ENCODE peak calls at places on chromosomes 3 and 15, in five cellular contexts. One of them, this sample, is unnamed.

GRCh38 chr3:43155464-43156121 is 49.7 kb upstream of the POMGNT2 start:
- DNase-seq in HCT116: peak; percentile 73
- DNase-seq in astrocyte: peak; percentile 63
- DNase-seq in mucosa of descending colon: peak; percentile 65
- DNase-seq in left lung: no peak
- DNase-seq in this sample: no peak

GRCh38 chr3:195512798-195513345 is 30.3 kb downstream of the PPP1R2 start:
- DNase-seq in HCT116: no peak
- DNase-seq in left lung: no peak
- DNase-seq in astrocyte: no peak
- DNase-seq in mucosa of descending colon: no peak
- DNase-seq in this sample: no peak

GRCh38 chr3:159675285-159675684 is 313.4 kb upstream of the IL12A start:
- DNase-seq in mucosa of descending colon: no peak
- DNase-seq in astrocyte: no peak
- DNase-seq in HCT116: no peak
- DNase-seq in left lung: no peak
- DNase-seq in this sample: no peak

GRCh38 chr3:36893137-36893557 is 51.7 kb downstream of the TRANK1 start:
- DNase-seq in left lung: no peak
- DNase-seq in HCT116: no peak
- DNase-seq in astrocyte: peak; percentile 82
- DNase-seq in mucosa of descending colon: no peak
- DNase-seq in this sample: peak; percentile 47

GRCh38 chr3:113574213-113574612 is 41.9 kb downstream of the SIDT1 start:
- DNase-seq in astrocyte: no peak
- DNase-seq in mucosa of descending colon: no peak
- DNase-seq in HCT116: no peak
- DNase-seq in left lung: no peak
- DNase-seq in this sample: no peak

GRCh38 chr3:188834349-188834748 is 337.4 kb upstream of the TPRG1 start:
- DNase-seq in left lung: no peak
- DNase-seq in mucosa of descending colon: no peak
- DNase-seq in astrocyte: no peak
- DNase-seq in HCT116: peak; percentile 4
- DNase-seq in this sample: no peak

GRCh38 chr3:181313379-181313778 is 323.8 kb upstream of the DNAJC19 start:
- DNase-seq in left lung: no peak
- DNase-seq in HCT116: no peak
- DNase-seq in mucosa of descending colon: no peak
- DNase-seq in astrocyte: no peak
- DNase-seq in this sample: no peak

GRCh38 chr15:71448688-71449114 is 333.4 kb downstream of the THSD4 start:
- DNase-seq in HCT116: peak; percentile 56
- DNase-seq in astrocyte: peak; percentile 42
- DNase-seq in mucosa of descending colon: no peak
- DNase-seq in left lung: no peak
- DNase-seq in this sample: peak; percentile 40

GRCh38 chr3:187146389-187146788 is 7.1 kb upstream of the RPL39L start:
- DNase-seq in mucosa of descending colon: no peak
- DNase-seq in left lung: no peak
- DNase-seq in HCT116: no peak
- DNase-seq in astrocyte: no peak
- DNase-seq in this sample: no peak

GRCh38 chr3:151085889-151086483 is 522 bp downstream of the MED12L start:
- DNase-seq in left lung: peak; percentile 83
- DNase-seq in HCT116: no peak
- DNase-seq in mucosa of descending colon: peak; percentile 31
- DNase-seq in astrocyte: peak; percentile 6
- DNase-seq in this sample: no peak

GRCh38 chr3:20458994-20459736 is 273.2 kb upstream of the SGO1 start:
- DNase-seq in HCT116: no peak
- DNase-seq in left lung: no peak
- DNase-seq in astrocyte: no peak
- DNase-seq in mucosa of descending colon: no peak
- DNase-seq in this sample: no peak

GRCh38 chr3:128801779-128802369 is 75.9 kb downstream of the RAB7A start:
- DNase-seq in mucosa of descending colon: no peak
- DNase-seq in HCT116: no peak
- DNase-seq in left lung: no peak
- DNase-seq in astrocyte: no peak
- DNase-seq in this sample: no peak

GRCh38 chr3:102530443-102531195 is 95.8 kb downstream of the ZPLD1 start:
- DNase-seq in astrocyte: peak; percentile 45
- DNase-seq in mucosa of descending colon: no peak
- DNase-seq in left lung: no peak
- DNase-seq in HCT116: no peak
- DNase-seq in this sample: no peak

GRCh38 chr3:195612075-195612800 is 28.5 kb upstream of the APOD start:
- DNase-seq in left lung: peak; percentile 74
- DNase-seq in mucosa of descending colon: peak; percentile 47
- DNase-seq in astrocyte: no peak
- DNase-seq in HCT116: no peak
- DNase-seq in this sample: no peak

GRCh38 chr3:111910806-111911205 is 51.7 kb downstream of the PHLDB2 start:
- DNase-seq in mucosa of descending colon: no peak
- DNase-seq in HCT116: no peak
- DNase-seq in astrocyte: peak; percentile 97
- DNase-seq in left lung: no peak
- DNase-seq in this sample: peak; percentile 86

GRCh38 chr15:60695713-60696522 is 217.0 kb upstream of the ICE2 start:
- DNase-seq in HCT116: no peak
- DNase-seq in mucosa of descending colon: no peak
- DNase-seq in astrocyte: peak; percentile 47
- DNase-seq in left lung: no peak
- DNase-seq in this sample: no peak

GRCh38 chr3:49883992-49884391 is 14.3 kb upstream of the CAMKV start:
- DNase-seq in HCT116: no peak
- DNase-seq in mucosa of descending colon: no peak
- DNase-seq in astrocyte: no peak
- DNase-seq in left lung: no peak
- DNase-seq in this sample: no peak

GRCh38 chr15:95365615-95366107 is 964.8 kb upstream of the NR2F2 start:
- DNase-seq in mucosa of descending colon: no peak
- DNase-seq in left lung: no peak
- DNase-seq in HCT116: no peak
- DNase-seq in astrocyte: peak; percentile 44
- DNase-seq in this sample: no peak

GRCh38 chr3:7709383-7710082 is 792.1 kb upstream of the LMCD1 start:
- DNase-seq in HCT116: peak; percentile 7
- DNase-seq in astrocyte: peak; percentile 74
- DNase-seq in mucosa of descending colon: no peak
- DNase-seq in left lung: no peak
- DNase-seq in this sample: no peak

GRCh38 chr3:64563776-64564175 is 124.0 kb downstream of the ADAMTS9 start:
- DNase-seq in left lung: no peak
- DNase-seq in HCT116: no peak
- DNase-seq in mucosa of descending colon: no peak
- DNase-seq in astrocyte: no peak
- DNase-seq in this sample: no peak
- H3K4me3 ChIP-seq in left lung: no peak overlapping the region
- H3K4me3 ChIP-seq in HCT116: no peak overlapping the region
- H3K4me3 ChIP-seq in mucosa of descending colon: no peak overlapping the region
- H3K4me3 ChIP-seq in astrocyte: no peak overlapping the region
- H3K4me3 ChIP-seq in this sample: no peak overlapping the region

GRCh38 chr3:13134879-13135206 is 61.6 kb upstream of the IQSEC1 start:
- DNase-seq in left lung: no peak
- DNase-seq in astrocyte: no peak
- DNase-seq in mucosa of descending colon: no peak
- DNase-seq in HCT116: no peak
- DNase-seq in this sample: no peak

GRCh38 chr3:13135251-13135810 is 62.1 kb upstream of the IQSEC1 start:
- DNase-seq in astrocyte: no peak
- DNase-seq in left lung: peak; percentile 55
- DNase-seq in HCT116: no peak
- DNase-seq in mucosa of descending colon: no peak
- DNase-seq in this sample: no peak

GRCh38 chr3:13133471-13133981 is 60.3 kb upstream of the IQSEC1 start:
- DNase-seq in HCT116: no peak
- DNase-seq in mucosa of descending colon: no peak
- DNase-seq in left lung: no peak
- DNase-seq in astrocyte: no peak
- DNase-seq in this sample: no peak

GRCh38 chr3:13133011-13133410 is 59.8 kb upstream of the IQSEC1 start:
- DNase-seq in left lung: no peak
- DNase-seq in HCT116: no peak
- DNase-seq in mucosa of descending colon: no peak
- DNase-seq in astrocyte: no peak
- DNase-seq in this sample: no peak

GRCh38 chr3:13134166-13134878 is 61.1 kb upstream of the IQSEC1 start:
- DNase-seq in mucosa of descending colon: no peak
- DNase-seq in HCT116: no peak
- DNase-seq in left lung: peak; percentile 30
- DNase-seq in astrocyte: no peak
- DNase-seq in this sample: no peak
- H3K4me3 ChIP-seq in mucosa of descending colon: no peak overlapping the region
- H3K4me3 ChIP-seq in HCT116: no peak overlapping the region
- H3K4me3 ChIP-seq in left lung: no peak overlapping the region
- H3K4me3 ChIP-seq in astrocyte: no peak overlapping the region
- H3K4me3 ChIP-seq in this sample: no peak overlapping the region

DNA sequence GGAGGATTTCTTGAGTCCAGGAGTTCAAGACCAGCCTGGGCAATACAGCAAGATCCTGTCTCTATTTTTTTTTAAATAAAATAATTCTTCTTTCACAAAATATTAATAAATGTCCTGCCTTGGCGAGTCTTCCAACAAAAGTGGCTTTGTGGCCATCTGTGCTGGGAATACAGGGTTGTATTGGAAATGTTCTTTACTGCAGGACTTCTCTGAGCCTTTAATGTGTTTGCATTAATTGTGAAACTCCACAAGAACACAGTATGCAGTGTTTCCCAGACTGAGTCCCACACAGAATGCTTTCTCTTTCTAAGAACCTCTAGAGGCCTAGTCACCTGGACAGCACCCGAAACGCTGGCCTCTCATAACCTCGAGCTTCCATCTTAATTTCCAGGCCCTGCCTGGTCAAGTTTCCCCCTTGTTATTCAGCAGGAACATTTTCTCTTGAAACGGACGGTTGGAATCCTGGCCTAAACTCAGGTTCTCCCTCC is 85.4 kb upstream of the ARRDC4 start:
- DNase-seq in mucosa of descending colon: no peak
- DNase-seq in astrocyte: no peak
- DNase-seq in HCT116: no peak
- DNase-seq in left lung: no peak
- DNase-seq in this sample: no peak
- H3K4me3 ChIP-seq in mucosa of descending colon: no peak overlapping the region
- H3K4me3 ChIP-seq in astrocyte: no peak overlapping the region
- H3K4me3 ChIP-seq in HCT116: peak overlapping the region; percentile 69
- H3K4me3 ChIP-seq in left lung: no peak overlapping the region
- H3K4me3 ChIP-seq in this sample: no peak overlapping the region

DNA sequence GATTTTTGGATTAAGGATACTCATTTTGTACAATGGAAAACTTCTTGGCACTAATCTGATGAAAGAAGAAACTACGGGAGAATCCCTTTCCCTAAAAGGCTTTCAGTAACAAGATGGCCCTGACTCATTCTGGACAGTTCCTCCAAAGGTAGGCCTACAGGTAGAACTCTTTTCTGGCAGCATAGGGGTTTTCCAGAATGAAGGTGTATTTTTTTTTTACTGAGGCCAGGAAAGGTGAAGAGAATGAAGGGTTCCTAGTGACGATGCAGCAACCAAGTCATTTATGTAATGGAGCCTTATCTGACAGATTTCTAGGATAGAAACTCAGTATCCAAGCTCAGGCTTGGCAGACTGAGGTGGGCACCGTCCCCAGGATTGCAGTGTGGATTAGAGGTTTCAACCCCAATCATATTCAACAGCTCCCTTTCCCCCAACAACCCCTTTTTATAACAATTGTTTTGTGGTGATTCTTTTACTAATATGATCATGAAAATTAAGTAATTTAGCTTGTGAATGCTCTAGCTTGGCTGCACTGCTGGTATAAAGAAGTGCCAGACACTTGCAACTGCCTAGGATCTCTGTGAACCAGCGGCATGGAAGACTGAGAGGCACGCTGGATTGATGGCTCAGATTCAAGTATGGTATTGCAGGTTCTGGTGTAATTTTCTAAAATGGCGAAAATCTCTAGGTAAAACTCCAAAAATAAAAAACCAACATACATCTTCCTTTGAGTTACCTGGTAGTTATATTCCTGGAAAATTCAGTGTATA is 8.7 kb upstream of the TRIM69 start:
- DNase-seq in mucosa of descending colon: no peak
- DNase-seq in astrocyte: no peak
- DNase-seq in left lung: no peak
- DNase-seq in HCT116: no peak
- DNase-seq in this sample: no peak
- H3K4me3 ChIP-seq in mucosa of descending colon: no peak overlapping the region
- H3K4me3 ChIP-seq in astrocyte: no peak overlapping the region
- H3K4me3 ChIP-seq in left lung: no peak overlapping the region
- H3K4me3 ChIP-seq in HCT116: no peak overlapping the region
- H3K4me3 ChIP-seq in this sample: no peak overlapping the region

GRCh38 chr3:15271785-15272381 is 60.5 kb downstream of the SH3BP5 start:
- DNase-seq in left lung: peak; percentile 88
- DNase-seq in HCT116: no peak
- DNase-seq in mucosa of descending colon: peak; percentile 59
- DNase-seq in astrocyte: no peak
- DNase-seq in this sample: no peak
- H3K4me3 ChIP-seq in left lung: no peak overlapping the region
- H3K4me3 ChIP-seq in HCT116: no peak overlapping the region
- H3K4me3 ChIP-seq in mucosa of descending colon: no peak overlapping the region
- H3K4me3 ChIP-seq in astrocyte: no peak overlapping the region
- H3K4me3 ChIP-seq in this sample: no peak overlapping the region

DNA sequence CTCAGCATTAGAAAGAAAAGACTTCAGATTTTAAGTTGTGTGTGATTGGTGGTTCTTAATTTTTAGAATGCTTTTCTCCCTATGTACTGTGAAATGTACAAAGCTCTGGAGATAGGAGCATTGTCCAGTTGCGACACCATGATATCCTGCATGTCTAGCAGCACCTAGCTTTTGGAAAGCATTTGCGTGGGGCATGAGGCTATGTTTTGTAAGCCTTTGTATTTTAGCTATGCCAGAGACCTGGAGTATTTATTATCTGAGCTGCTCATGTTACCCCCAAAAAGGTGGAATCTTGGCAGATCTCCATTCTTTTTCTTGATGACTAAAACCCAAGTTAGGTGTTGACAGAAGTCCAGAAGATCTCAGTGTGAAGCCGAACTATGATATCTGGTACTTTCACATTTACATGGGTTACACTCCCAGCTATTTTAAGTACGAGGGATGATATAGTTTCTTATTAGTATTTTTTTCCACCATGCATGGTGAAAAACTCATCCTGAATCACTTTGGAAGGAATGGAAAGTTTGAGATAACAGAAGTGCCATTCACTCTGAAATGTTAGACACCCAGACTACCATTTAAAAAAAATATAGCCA is 126.7 kb upstream of the SAMMSON start:
- DNase-seq in astrocyte: peak; percentile 37
- DNase-seq in mucosa of descending colon: no peak
- DNase-seq in HCT116: no peak
- DNase-seq in left lung: no peak
- DNase-seq in this sample: no peak
- H3K4me3 ChIP-seq in astrocyte: no peak overlapping the region
- H3K4me3 ChIP-seq in mucosa of descending colon: no peak overlapping the region
- H3K4me3 ChIP-seq in HCT116: no peak overlapping the region
- H3K4me3 ChIP-seq in left lung: no peak overlapping the region
- H3K4me3 ChIP-seq in this sample: no peak overlapping the region